ENCODE peak calls at places on chromosome 16, in four cellular contexts. C, I, R and B are unnamed samples.

GRCh38 chr16:31538199-31538598 is 10.5 kb downstream of the AHSP start:
- DNase-seq in R (no peak), C (no peak), I (no peak), B (no peak)

GRCh38 chr16:56355786-56356275 is 69.5 kb downstream of the AMFR start:
- DNase-seq in R (no peak), C (no peak), I (no peak), B (no peak)

GRCh38 chr16:79661578-79661977 is 61.0 kb upstream of the MAF start:
- DNase-seq in I (no peak), R (no peak), C (no peak), B (no peak)

GRCh38 chr16:80273635-80274538 is 266.9 kb upstream of the DYNLRB2 start:
- DNase-seq in I (peak), C (no peak), R (peak), B (no peak)

GRCh38 chr16:19137201-19137601 is 23.4 kb downstream of the ITPRIPL2 start:
- DNase-seq in R (peak), I (no peak), C (no peak), B (no peak)

GRCh38 chr16:20849587-20850390 is 43.5 kb downstream of the REXO5 start:
- DNase-seq in R (peak), I (no peak), C (peak), B (no peak)

GRCh38 chr16:20409398-20410152 is at the start of gene ACSM5:
- DNase-seq in R (no peak), C (no peak), I (no peak), B (no peak)

GRCh38 chr16:3659200-3659599 is 4.7 kb downstream of the DNASE1 start:
- DNase-seq in I (no peak), R (no peak), C (no peak), B (no peak)

GRCh38 chr16:79716645-79717323 is 116.2 kb upstream of the MAF start:
- DNase-seq in C (no peak), R (no peak), I (no peak), B (no peak)

GRCh38 chr16:3118846-3119245 is 6.5 kb downstream of the ZNF205 start:
- DNase-seq in I (no peak), C (no peak), R (no peak), B (no peak)

GRCh38 chr16:23031508-23032098 is 117.6 kb downstream of the USP31 start:
- DNase-seq in R (no peak), I (no peak), C (no peak), B (no peak)

GRCh38 chr16:2955779-2956565 is 8.1 kb upstream of the KREMEN2 start:
- DNase-seq in R (no peak), C (no peak), I (no peak), B (no peak)

GRCh38 chr16:78284957-78285434 is 185.5 kb downstream of the WWOX start:
- DNase-seq in R (no peak), C (no peak), I (no peak), B (no peak)

GRCh38 chr16:25172831-25173230 is 43.9 kb upstream of the AQP8 start:
- DNase-seq in R (no peak), I (no peak), C (no peak), B (no peak)

GRCh38 chr16:57049678-57050077 is 42.7 kb upstream of the CPNE2 start:
- DNase-seq in R (no peak), I (no peak), C (no peak), B (no peak)

GRCh38 chr16:27318399-27319256 is 4.9 kb downstream of the IL4R start:
- DNase-seq in R (peak), C (peak), I (peak), B (no peak)

GRCh38 chr16:67396159-67396774 is 3.0 kb upstream of the TPPP3 start:
- DNase-seq in I (peak), C (no peak), R (peak), B (no peak)

GRCh38 chr16:28830531-28830930 is 7.7 kb downstream of the ATXN2L start:
- DNase-seq in R (no peak), C (no peak), I (no peak), B (no peak)

GRCh38 chr16:86619263-86619935 is 41.0 kb downstream of the FOXL1 start:
- DNase-seq in R (no peak), C (no peak), I (no peak), B (no peak)

GRCh38 chr16:57266531-57267268 is 17.8 kb downstream of the PLLP start:
- DNase-seq in I (no peak), C (no peak), R (no peak), B (no peak)

GRCh38 chr16:24493859-24494258 is 45.5 kb upstream of the RBBP6 start:
- DNase-seq in I (no peak), C (no peak), R (peak), B (no peak)

GRCh38 chr16:86108062-86108461 is 209.1 kb downstream of the IRF8 start:
- DNase-seq in R (no peak), C (no peak), I (no peak), B (no peak)